ENCODE peak calls at places on chromosomes 6 and 20, in seven cellular contexts. G, U, H, J, B, I and V are unnamed samples. For H3K36me3, the result is how much of the 10 kb centered on the place peaks cover.

GRCh38 chr20:63043348-63044203 is 36.8 kb upstream of the BHLHE23 start:
- DNase-seq in B (no peak), I (no peak), J (no peak), H (peak), G (no peak), U (peak), V (peak)

GRCh38 chr6:36597775-36598174 is 3.6 kb downstream of the SRSF3 start:
- DNase-seq in H (peak), G (no peak), U (no peak), I (no peak), B (no peak), J (no peak), V (no peak)

GRCh38 chr6:147158881-147159280 is 45.3 kb upstream of the STXBP5 start:
- DNase-seq in J (no peak), U (no peak), B (no peak), I (no peak), H (no peak), G (no peak), V (no peak)

GRCh38 chr6:2744206-2744771 is 6.4 kb downstream of the MYLK4 start:
- DNase-seq in H (peak), U (peak), B (no peak), G (peak), I (peak), J (no peak), V (no peak)

GRCh38 chr6:99602519-99603420 is 3.9 kb upstream of the PRDM13 start:
- DNase-seq in I (no peak), B (no peak), H (no peak), U (no peak), J (no peak), G (no peak), V (no peak)

GRCh38 chr6:30824698-30825097 is 59.6 kb upstream of the DDR1 start:
- DNase-seq in U (no peak), J (no peak), I (no peak), G (no peak), B (no peak), H (no peak), V (no peak)

GRCh38 chr6:151291145-151292055 is 51.6 kb downstream of the AKAP12 start:
- DNase-seq in H (no peak), B (peak), G (peak), U (peak), J (no peak), I (no peak), V (no peak)

GRCh38 chr6:158219229-158219628 is 51.1 kb downstream of the GTF2H5 start:
- DNase-seq in H (no peak), U (no peak), J (no peak), I (peak), B (peak), G (peak), V (no peak)

GRCh38 chr6:147676896-147677295 is 168.4 kb downstream of the SAMD5 start:
- DNase-seq in U (no peak), H (no peak), I (peak), J (no peak), G (no peak), B (peak), V (no peak)

GRCh38 chr6:167287513-167288048 is 3.5 kb upstream of the UNC93A start:
- DNase-seq in I (no peak), U (no peak), G (no peak), H (no peak), J (no peak), B (no peak), V (no peak)

GRCh38 chr20:7859371-7859802 is 80.9 kb downstream of the HAO1 start:
- DNase-seq in B (peak), H (no peak), J (peak), U (no peak), G (peak), I (peak), V (no peak)

GRCh38 chr20:20820104-20820503 is 107.7 kb upstream of the RALGAPA2 start:
- DNase-seq in J (no peak), H (no peak), B (no peak), I (peak), U (no peak), G (peak), V (no peak)

GRCh38 chr6:158954778-158955177 is 45.2 kb downstream of the RSPH3 start:
- DNase-seq in I (no peak), H (no peak), G (no peak), J (no peak), B (no peak), U (no peak), V (no peak)

GRCh38 chr6:130981409-130981808 is 81.6 kb downstream of the EPB41L2 start:
- DNase-seq in G (peak), U (no peak), H (no peak), B (peak), I (peak), J (no peak), V (no peak)

GRCh38 chr6:27426045-27426620 is 37.6 kb downstream of the ZNF391 start:
- DNase-seq in U (no peak), H (no peak), J (no peak), G (no peak), I (no peak), B (no peak), V (no peak)

GRCh38 chr20:22462975-22463914 is 121.1 kb downstream of the FOXA2 start:
- DNase-seq in H (no peak), I (no peak), B (no peak), U (no peak), G (peak), J (no peak), V (no peak)

GRCh38 chr20:34220581-34220980 is 20.6 kb upstream of the ASIP start:
- DNase-seq in G (peak), B (no peak), H (no peak), I (peak), U (no peak), J (no peak), V (no peak)

GRCh38 chr20:16351415-16351814 is 221.8 kb downstream of the KIF16B start:
- DNase-seq in G (no peak), I (no peak), J (peak), H (no peak), B (no peak), U (no peak), V (no peak)

GRCh38 chr6:163243083-163243482 is 171.4 kb upstream of the QKI start:
- DNase-seq in G (no peak), B (no peak), J (no peak), U (peak), I (no peak), H (no peak), V (no peak)

GRCh38 chr20:33076662-33077398 is 2.6 kb upstream of the BPIFB4 start:
- DNase-seq in B (peak), H (no peak), U (no peak), I (peak), J (no peak), G (no peak), V (no peak)

GRCh38 chr6:37103169-37104039 is 66.5 kb upstream of the PIM1 start:
- DNase-seq in U (peak), B (peak), I (peak), J (peak), H (peak), G (no peak), V (no peak)

GRCh38 chr20:2946988-2947961 is 74.0 kb downstream of the PTPRA start:
- DNase-seq in H (no peak), U (no peak), B (peak), G (peak), J (no peak), I (peak), V (no peak)

GRCh38 chr6:27019651-27020552 is 227.6 kb upstream of the PRSS16 start:
- DNase-seq in I (peak), J (no peak), H (peak), G (peak), B (peak), U (peak), V (peak)

GRCh38 chr6:66264376-66264775 is 557.4 kb upstream of the EYS start:
- DNase-seq in B (no peak), G (no peak), H (no peak), U (no peak), J (no peak), I (no peak), V (no peak)

GRCh38 chr6:47420394-47421371 is 56.9 kb upstream of the CD2AP start:
- DNase-seq in U (no peak), H (no peak), J (no peak), B (peak), I (no peak), G (peak), V (no peak)

GRCh38 chr20:59032713-59033059 is 551 bp upstream of the ATP5F1E start:
- DNase-seq in G (peak), B (peak), H (no peak), U (no peak), J (no peak), I (no peak), V (no peak)

GRCh38 chr20:11352041-11352440 is 565.7 kb upstream of the BTBD3 start:
- DNase-seq in I (no peak), J (no peak), H (no peak), U (no peak), B (no peak), G (no peak), V (no peak)

GRCh38 chr20:4007383-4008025 is 7.9 kb downstream of the RNF24 start:
- DNase-seq in J (no peak), H (no peak), U (no peak), G (no peak), I (no peak), B (no peak), V (no peak)

GRCh38 chr20:2873747-2874041 is 413 bp downstream of the PTPRA start:
- DNase-seq in G (peak), B (peak), U (peak), I (peak), J (peak), H (peak), V (no peak)

GRCh38 chr6:161211380-161212035 is 62.4 kb downstream of the AGPAT4 start:
- DNase-seq in I (no peak), G (no peak), B (no peak), J (peak), U (no peak), H (no peak), V (no peak)

GRCh38 chr6:41408576-41408975 is 73.2 kb downstream of the NCR2 start:
- DNase-seq in J (no peak), G (no peak), H (no peak), U (no peak), I (no peak), B (no peak), V (no peak)

GRCh38 chr6:75458895-75459294 is 34.7 kb downstream of the FILIP1 start:
- DNase-seq in B (peak), I (no peak), U (no peak), J (no peak), H (no peak), G (peak), V (no peak)

GRCh38 chr20:50921055-50921454 is 10.2 kb downstream of the ADNP start:
- DNase-seq in B (no peak), G (peak), I (no peak), U (no peak), J (no peak), H (no peak), V (no peak)
- H3K36me3 ChIP-seq in B (under half), G (under half), I (under half), U (under half), J (half or more), H (under half), V (half or more)

GRCh38 chr6:69705954-69706353 is 90.9 kb downstream of the LMBRD1 start:
- DNase-seq in I (no peak), G (no peak), B (no peak), H (no peak), U (no peak), J (no peak), V (no peak)
- TF ChIP-seq CTCF in I (peak), G (no peak), B (no peak), H (no peak), U (no peak), J (peak), V (no peak)

DNA sequence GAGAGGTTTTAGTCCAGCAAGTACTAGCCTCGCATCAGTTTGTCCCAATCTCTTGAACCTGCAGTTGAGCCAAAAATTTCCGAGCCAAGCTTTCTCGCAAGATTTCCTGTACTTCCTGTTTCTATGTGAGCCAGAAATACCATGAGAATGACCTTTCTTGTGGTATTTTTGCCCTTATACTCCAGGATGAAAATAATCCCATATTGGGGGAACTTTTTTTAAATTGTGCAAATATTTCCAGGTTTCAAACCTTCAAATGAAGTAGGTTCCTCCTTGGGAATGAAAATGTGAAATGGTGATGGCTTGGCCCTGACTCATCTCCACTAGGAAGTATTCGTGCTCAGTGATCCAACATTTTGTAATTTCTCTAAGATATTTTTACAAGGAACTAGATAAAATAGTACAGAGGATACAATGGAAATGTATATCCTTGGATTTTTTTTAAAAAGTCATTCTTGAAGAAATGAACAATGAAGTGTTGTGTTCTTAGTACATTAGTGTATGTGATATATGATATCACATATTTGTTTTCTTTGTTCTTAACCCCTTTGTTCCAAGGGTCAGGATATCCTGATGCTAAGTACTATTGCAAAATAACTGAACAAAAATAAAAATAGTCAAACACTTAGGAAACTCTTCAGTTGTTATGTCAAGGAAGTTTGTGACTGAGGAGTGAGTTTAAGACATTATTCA is 184.0 kb downstream of the PDE7B start:
- DNase-seq in B (no peak), I (no peak), J (no peak), U (no peak), G (peak), H (no peak), V (no peak)
- H3K27ac ChIP-seq in B (no peak), I (no peak), J (no peak), U (peak), G (no peak), H (no peak), V (peak)

GRCh38 chr6:63705707-63706106 is 70.1 kb downstream of the PHF3 start:
- DNase-seq in I (no peak), H (no peak), B (no peak), G (no peak), U (no peak), J (no peak), V (no peak)
- H3K36me3 ChIP-seq in I (half or more), H (under half), B (under half), G (half or more), U (under half), J (half or more), V (half or more)

GRCh38 chr6:107667790-107668189 is 156.3 kb downstream of the SCML4 start:
- DNase-seq in G (no peak), B (no peak), U (no peak), I (peak), H (no peak), J (no peak), V (no peak)

GRCh38 chr6:107674995-107675738 is 148.9 kb downstream of the SCML4 start:
- DNase-seq in B (peak), G (peak), H (peak), U (peak), I (peak), J (peak), V (no peak)

GRCh38 chr6:107673076-107673494 is 151.0 kb downstream of the SCML4 start:
- DNase-seq in B (no peak), G (no peak), H (no peak), I (no peak), J (no peak), U (peak), V (no peak)

GRCh38 chr6:107668826-107669474 is 155.2 kb downstream of the SCML4 start:
- DNase-seq in U (no peak), J (no peak), G (no peak), H (no peak), I (no peak), B (no peak), V (no peak)

DNA sequence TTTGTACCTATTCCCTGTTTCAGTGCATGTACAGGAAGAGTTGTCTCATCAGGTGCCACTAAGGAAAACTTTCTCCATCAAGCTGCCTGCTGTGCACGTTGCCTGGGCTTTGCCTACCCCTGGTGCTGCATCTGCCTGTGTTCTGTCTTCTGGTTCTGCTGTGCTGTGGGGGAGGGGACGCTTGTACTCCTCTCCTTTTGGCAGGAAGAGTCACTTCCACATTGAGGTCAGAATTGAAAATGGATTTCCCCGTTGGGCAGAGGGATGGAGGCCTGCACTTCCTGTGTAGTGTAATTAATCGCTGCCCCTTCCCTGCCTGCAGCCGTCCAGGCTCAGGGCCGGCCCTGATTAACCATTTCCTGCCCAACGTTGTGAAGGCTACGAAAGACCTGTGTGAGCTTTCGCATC is 153.3 kb downstream of the SCML4 start:
- DNase-seq in H (no peak), U (peak), B (peak), J (peak), G (peak), I (peak), V (no peak)
- TF ChIP-seq CTCF in H (no peak), U (no peak), B (no peak), J (no peak), G (no peak), I (no peak), V (no peak)

GRCh38 chr20:13082366-13082765 is 73.6 kb downstream of the SPTLC3 start:
- DNase-seq in B (no peak), I (no peak), J (no peak), G (no peak), H (no peak), U (no peak), V (no peak)
- H3K27ac ChIP-seq in B (no peak), I (no peak), J (no peak), G (no peak), H (no peak), U (no peak), V (no peak)

DNA sequence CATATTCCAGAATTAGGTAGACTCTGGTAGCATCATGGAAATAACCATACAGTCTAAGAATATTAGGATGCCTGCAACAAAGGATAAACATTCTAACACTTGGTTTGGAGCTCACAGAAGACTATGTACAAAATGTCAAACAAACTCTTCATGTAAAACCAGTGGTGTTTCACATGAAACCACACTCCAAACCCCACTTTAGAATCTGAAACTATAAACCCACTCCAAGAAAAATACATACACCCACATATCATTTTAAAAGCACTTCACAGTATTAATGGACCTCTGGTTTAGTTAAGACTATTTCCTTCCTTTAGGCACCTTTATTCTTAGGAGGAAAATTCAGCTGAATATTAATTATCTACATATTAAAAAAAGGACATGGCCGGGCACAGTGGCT is 10.5 kb downstream of the AURKA start:
- DNase-seq in H (no peak), G (no peak), I (no peak), U (no peak), J (no peak), B (no peak), V (no peak)
- H3K36me3 ChIP-seq in H (under half), G (under half), I (half or more), U (under half), J (half or more), B (under half), V (half or more)